ENCODE peak calls at places on chromosomes 13 and 19, in five cellular contexts. G is PC-9, K is fibroblast of lung, I is IMR-90, U is neural progenitor cell. E is an unnamed sample.

GRCh38 chr19:17796013-17796837 is 1.3 kb downstream of the B3GNT3 start:
- DNase-seq in G (peak; percentile 92), K (no peak), I (no peak), U (peak; percentile 1), E (peak; percentile 91)

GRCh38 chr13:112441226-112441625 is 65.1 kb downstream of the SPACA7 start:
- DNase-seq in K (no peak), G (no peak), U (no peak), I (no peak), E (no peak)

GRCh38 chr19:50258918-50259372 is 55.5 kb downstream of the MYH14 start:
- DNase-seq in G (peak; percentile 37), U (peak; percentile 57), I (no peak), K (no peak), E (peak; percentile 21)

GRCh38 chr13:33125821-33126570 is 109.8 kb downstream of the KL start:
- DNase-seq in G (peak; percentile 73), K (peak; percentile 95), I (peak; percentile 97), U (peak; percentile 19), E (peak; percentile 90)

GRCh38 chr13:60348097-60348496 is 48.9 kb upstream of the TDRD3 start:
- DNase-seq in G (no peak), I (no peak), K (no peak), U (no peak), E (no peak)

GRCh38 chr13:79776538-79776937 is 295.6 kb downstream of the NDFIP2 start:
- DNase-seq in U (no peak), K (peak; percentile 59), G (no peak), I (peak; percentile 50), E (peak; percentile 6)

GRCh38 chr13:73662833-73663232 is 471.4 kb downstream of the KLF12 start:
- DNase-seq in U (no peak), K (no peak), I (no peak), G (no peak), E (no peak)

GRCh38 chr13:44079413-44080205 is 199.9 kb downstream of the LACC1 start:
- DNase-seq in G (no peak), K (no peak), U (peak; percentile 20), I (no peak), E (no peak)

GRCh38 chr13:101346942-101347728 is 69.2 kb downstream of the NALCN start:
- DNase-seq in U (no peak), I (peak; percentile 14), K (peak; percentile 29), G (no peak), E (no peak)

GRCh38 chr13:36341718-36342117 is 4.5 kb downstream of the SPART start:
- DNase-seq in K (peak; percentile 33), U (no peak), I (peak; percentile 51), G (no peak), E (peak; percentile 56)

GRCh38 chr13:50309872-50310594 is 294.8 kb downstream of the KCNRG start:
- DNase-seq in I (no peak), U (peak; percentile 19), K (no peak), G (no peak), E (no peak)

GRCh38 chr13:32086366-32086765 is 54.8 kb downstream of the FRY start:
- DNase-seq in G (no peak), K (peak; percentile 15), U (peak; percentile 56), I (peak; percentile 31), E (no peak)

GRCh38 chr19:19474950-19475781 is 40.2 kb downstream of the TSSK6 start:
- DNase-seq in K (no peak), I (no peak), G (no peak), U (peak; percentile 49), E (no peak)

GRCh38 chr19:48897181-48897580 is 1.4 kb downstream of the TULP2 start:
- DNase-seq in I (no peak), U (no peak), G (no peak), K (no peak), E (no peak)

GRCh38 chr13:52736891-52737290 is 2.7 kb downstream of the CNMD start:
- DNase-seq in I (no peak), U (no peak), K (no peak), G (no peak), E (no peak)

GRCh38 chr19:34241513-34242337 is 12.6 kb upstream of the GARRE1 start:
- DNase-seq in U (peak; percentile 78), K (no peak), G (peak; percentile 41), I (no peak), E (peak; percentile 55)

GRCh38 chr19:34141036-34141435 is 31.3 kb upstream of the LSM14A start:
- DNase-seq in U (no peak), K (no peak), G (no peak), I (no peak), E (no peak)

GRCh38 chr19:45283443-45284033 is 32.5 kb downstream of the MARK4 start:
- DNase-seq in K (no peak), I (no peak), U (no peak), G (no peak), E (no peak)

GRCh38 chr19:4966591-4966990 is 2.3 kb upstream of the KDM4B start:
- DNase-seq in K (no peak), G (no peak), U (no peak), I (no peak), E (no peak)

GRCh38 chr13:104357174-104357573 is 1291.0 kb upstream of the SLC10A2 start:
- DNase-seq in K (no peak), U (peak; percentile 18), G (no peak), I (no peak), E (no peak)

GRCh38 chr13:75468098-75468497 is 13.9 kb downstream of the TBC1D4 start:
- DNase-seq in K (peak; percentile 80), G (no peak), U (no peak), I (peak; percentile 53), E (no peak)

GRCh38 chr13:33870046-33870668 is 52.2 kb downstream of the RFC3 start:
- DNase-seq in G (no peak), K (no peak), I (no peak), U (no peak), E (no peak)

GRCh38 chr19:30360378-30361106 is 11.6 kb upstream of the ZNF536 start:
- DNase-seq in I (no peak), G (no peak), U (peak; percentile 62), K (no peak), E (no peak)

GRCh38 chr13:55084630-55085029 is 2056.0 kb downstream of the OLFM4 start:
- DNase-seq in I (no peak), K (no peak), G (no peak), U (no peak), E (no peak)

GRCh38 chr19:44856438-44857083 is 10.5 kb downstream of the NECTIN2 start:
- DNase-seq in U (no peak), I (no peak), G (no peak), K (no peak), E (no peak)

GRCh38 chr19:31154021-31154420 is 195.2 kb downstream of the TSHZ3 start:
- DNase-seq in K (no peak), G (no peak), U (no peak), I (peak; percentile 4), E (peak; percentile 59)

GRCh38 chr19:46841458-46842083 is 9.1 kb downstream of the AP2S1 start:
- DNase-seq in G (peak; percentile 61), K (peak; percentile 51), U (no peak), I (peak; percentile 52), E (peak; percentile 51)

GRCh38 chr13:112696869-112697465 is 7.1 kb downstream of the ATP11A start:
- DNase-seq in K (no peak), G (no peak), U (no peak), I (no peak), E (no peak)

DNA sequence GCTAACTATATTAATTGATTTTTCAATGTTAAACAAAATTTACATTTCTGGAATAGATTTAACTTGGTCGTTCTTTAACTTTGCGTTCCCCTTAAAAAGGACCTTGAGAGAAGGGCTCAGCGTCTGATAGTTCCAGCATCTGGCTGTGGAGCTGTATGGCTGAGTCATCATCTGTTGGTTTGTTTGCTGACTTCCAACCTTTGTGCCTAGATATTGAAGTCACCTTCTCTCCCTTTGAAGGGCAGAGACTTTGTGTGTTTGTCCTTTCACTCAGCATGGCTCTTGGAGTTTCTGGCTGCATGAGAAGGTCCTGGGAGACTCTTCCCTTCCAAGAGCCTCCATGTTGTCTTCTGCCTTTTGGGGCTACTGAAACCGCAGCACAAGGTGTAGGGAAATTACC is 16.6 kb upstream of the IRS2 start:
- DNase-seq in I (no peak), U (no peak), G (no peak), K (no peak), E (no peak)
- H2AFZ ChIP-seq in I (no peak overlapping the region), U (no peak overlapping the region), G (no peak overlapping the region), K (no peak overlapping the region), E (no peak overlapping the region)

DNA sequence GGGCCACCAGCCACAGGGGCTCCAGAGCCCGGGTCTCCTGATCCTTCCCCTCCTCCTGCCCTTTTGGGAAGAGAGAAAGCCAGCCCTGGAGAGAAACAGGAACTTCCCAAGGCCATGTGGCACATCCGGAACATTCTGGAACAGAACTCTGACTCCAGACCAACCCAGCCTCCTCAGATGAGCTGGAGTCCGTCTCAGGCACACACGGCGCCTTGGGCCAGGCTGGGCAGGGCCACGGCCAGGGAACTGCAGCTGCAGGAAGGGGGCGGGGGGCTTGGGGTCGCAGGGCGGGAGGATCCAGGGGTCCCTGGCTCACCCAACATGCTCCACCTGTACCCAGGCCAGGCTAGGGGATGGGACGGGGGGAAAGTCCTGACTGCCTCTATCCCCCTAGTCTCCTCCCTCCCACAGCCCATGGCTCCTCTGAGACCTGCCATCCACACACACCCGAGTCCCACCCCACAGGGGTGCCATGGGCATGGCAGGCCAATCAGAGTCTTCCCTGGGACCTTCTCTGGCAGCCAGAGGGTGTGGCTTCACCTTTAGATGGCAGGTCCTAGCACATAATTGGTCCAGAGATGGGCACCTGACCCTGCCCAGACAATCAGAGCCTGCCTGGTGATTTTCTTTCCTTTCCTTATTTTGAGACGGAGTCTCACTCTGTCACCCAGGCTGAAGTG is 22.9 kb downstream of the SBNO2 start:
- DNase-seq in U (no peak), K (no peak), I (no peak), G (no peak), E (no peak)
- H3K27ac ChIP-seq in U (no peak overlapping the region), K (peak overlapping the region; percentile 55), I (no peak overlapping the region), G (no peak overlapping the region), E (no peak overlapping the region)

GRCh38 chr13:24668955-24669354 is 11.3 kb upstream of the ATP12A start:
- DNase-seq in I (no peak), K (no peak), U (no peak), G (peak; percentile 77), E (peak; percentile 86)

GRCh38 chr13:24671367-24672117 is 8.7 kb upstream of the ATP12A start:
- DNase-seq in G (peak; percentile 62), I (peak; percentile 72), U (peak; percentile 69), K (peak; percentile 75), E (peak; percentile 86)

GRCh38 chr13:24668511-24668910 is 11.7 kb upstream of the ATP12A start:
- DNase-seq in K (no peak), I (no peak), G (no peak), U (no peak), E (no peak)

GRCh38 chr13:24670927-24671326 is 9.3 kb upstream of the ATP12A start:
- DNase-seq in U (peak; percentile 77), G (peak; percentile 29), K (no peak), I (no peak), E (peak; percentile 54)

GRCh38 chr13:24670174-24670573 is 10.0 kb upstream of the ATP12A start:
- DNase-seq in K (no peak), I (no peak), G (no peak), U (no peak), E (no peak)
- TF ChIP-seq CTCF in K (no peak), I (no peak), G (no peak), U (no peak), E (no peak)

DNA sequence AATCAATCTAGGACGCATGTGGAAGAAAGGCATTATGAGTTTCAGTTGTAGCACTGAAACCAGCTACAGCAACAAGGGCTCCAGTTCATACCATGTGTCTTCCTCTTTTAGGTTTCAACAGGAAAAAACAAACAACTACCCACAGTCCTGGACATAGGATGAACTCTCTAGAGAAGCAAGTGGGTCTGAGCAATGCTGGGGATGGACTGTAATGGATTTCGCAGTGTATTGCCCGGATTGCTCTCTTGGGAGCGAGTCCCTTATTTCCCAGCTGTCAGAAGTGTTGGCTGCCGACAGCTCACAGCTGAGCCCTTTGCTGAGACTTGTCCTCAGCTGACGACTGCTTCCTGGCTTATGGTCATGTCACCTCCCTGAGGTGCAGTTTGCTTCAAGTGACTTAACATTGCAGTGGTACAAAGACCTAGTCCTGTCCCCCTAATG is 12.1 kb upstream of the MYCBP2 start:
- DNase-seq in G (no peak), K (no peak), U (no peak), I (no peak), E (no peak)
- H2AFZ ChIP-seq in G (no peak overlapping the region), K (no peak overlapping the region), U (no peak overlapping the region), I (no peak overlapping the region), E (no peak overlapping the region)

E was measured in PC-3.